ENCODE peak calls at places on chromosomes 1 and 21, in five cellular contexts. D is OCI-LY7, A is PC-9, Q is MM.1S, T is hepatocyte. Z is an unnamed sample.

GRCh38 chr1:30353637-30354036 is 369.7 kb downstream of the MATN1 start:
- DNase-seq in D (no peak), A (no peak), Q (no peak), T (no peak), Z (peak; percentile 18)

GRCh38 chr21:46368533-46369285 is 44.8 kb downstream of the PCNT start:
- DNase-seq in D (no peak), A (no peak), Q (peak; percentile 87), T (no peak), Z (no peak)

GRCh38 chr1:214473392-214473791 is 78.0 kb downstream of the PTPN14 start:
- DNase-seq in D (no peak), A (no peak), Q (no peak), T (peak; percentile 49), Z (no peak)

GRCh38 chr21:29299046-29299905 is 554 bp downstream of the BACH1 start:
- DNase-seq in D (peak; percentile 49), A (no peak), Q (peak; percentile 55), T (peak; percentile 90), Z (peak; percentile 41)

GRCh38 chr1:20485527-20486456 is at the start of gene CAMK2N1:
- DNase-seq in D (no peak), A (peak; percentile 47), Q (no peak), T (peak; percentile 91), Z (peak; percentile 73)

GRCh38 chr1:59071289-59071688 is 225.6 kb upstream of the FGGY start:
- DNase-seq in D (no peak), A (no peak), Q (peak; percentile 51), T (no peak), Z (no peak)

GRCh38 chr1:31571340-31572295 is 4.7 kb upstream of the TINAGL1 start:
- DNase-seq in D (peak; percentile 27), A (no peak), Q (no peak), T (no peak), Z (no peak)

GRCh38 chr1:156126043-156126700 is 11.7 kb downstream of the LMNA start:
- DNase-seq in D (peak; percentile 76), A (peak; percentile 96), Q (no peak), T (peak; percentile 85), Z (peak; percentile 99)

GRCh38 chr1:182295697-182296096 is 95.9 kb downstream of the GLUL start:
- DNase-seq in D (no peak), A (no peak), Q (no peak), T (no peak), Z (no peak)

DNA sequence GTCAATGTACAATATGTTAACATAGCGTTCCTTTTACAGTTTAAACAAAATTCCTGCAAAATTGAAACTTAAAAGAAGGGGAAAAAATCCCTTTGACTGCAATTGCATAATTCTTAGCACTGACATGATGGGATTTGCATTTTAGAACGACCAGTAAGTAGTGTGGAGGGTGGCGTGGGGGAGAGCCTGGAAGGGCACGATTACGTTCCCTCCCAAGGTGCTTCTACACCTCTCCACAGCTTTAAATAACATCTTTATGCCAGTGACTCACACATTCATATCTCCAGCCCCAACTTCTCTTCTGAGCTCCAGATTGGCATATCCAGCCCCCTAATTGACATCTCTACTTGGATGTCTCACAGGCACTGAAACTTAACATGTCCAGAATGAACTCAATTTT is 64.3 kb downstream of the OLFML3 start:
- DNase-seq in D (no peak), A (no peak), Q (no peak), T (no peak), Z (no peak)
- H3K9me2 ChIP-seq in D (no peaks in the 10 kb centered on the region), A (no peaks in the 10 kb centered on the region), Q (no peaks in the 10 kb centered on the region), T (no peaks in the 10 kb centered on the region), Z (no peaks in the 10 kb centered on the region)

GRCh38 chr1:101235241-101235695 is 1.6 kb upstream of the S1PR1 start:
- DNase-seq in D (no peak), A (no peak), Q (no peak), T (no peak), Z (no peak)
- H2AFZ ChIP-seq in D (peak overlapping the region; percentile 25), A (peak overlapping the region; percentile 95), Q (no peak overlapping the region), T (peak overlapping the region; percentile 83), Z (peak overlapping the region; percentile 92)

GRCh38 chr1:11655263-11656079 is 794 bp downstream of the FBXO44 start:
- DNase-seq in D (no peak), A (no peak), Q (no peak), T (no peak), Z (no peak)
- TF ChIP-seq CTCF in D (no peak), A (no peak), Q (no peak), T (no peak), Z (no peak)

GRCh38 chr1:114043046-114043445 is 63.8 kb downstream of the OLFML3 start:
- DNase-seq in D (no peak), A (no peak), Q (no peak), T (no peak), Z (no peak)
- H3K9me2 ChIP-seq in D (no peaks in the 10 kb centered on the region), A (no peaks in the 10 kb centered on the region), Q (no peaks in the 10 kb centered on the region), T (no peaks in the 10 kb centered on the region), Z (no peaks in the 10 kb centered on the region)

DNA sequence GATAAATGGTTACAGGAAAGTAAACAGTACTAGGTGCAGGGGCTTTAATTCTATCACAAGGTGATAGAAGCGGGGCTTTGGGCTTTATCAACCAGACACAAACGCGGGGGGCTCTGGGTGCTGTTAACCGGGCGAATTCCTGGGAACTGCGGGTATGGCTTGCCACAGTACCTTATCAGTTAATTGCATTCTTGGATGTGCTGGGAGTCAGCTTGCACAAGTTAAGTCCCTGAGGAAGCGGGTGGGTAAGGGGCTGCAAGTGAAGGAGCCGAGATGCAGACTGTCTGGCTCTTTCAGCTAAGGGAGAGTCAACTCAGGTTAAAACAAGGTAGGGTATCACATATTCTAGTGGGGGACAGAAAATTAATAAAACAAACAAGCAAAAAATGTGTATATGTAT is 661 bp downstream of the GBP4 start:
- DNase-seq in D (no peak), A (no peak), Q (no peak), T (no peak), Z (peak; percentile 12)
- H2AFZ ChIP-seq in D (no peak overlapping the region), A (no peak overlapping the region), Q (no peak overlapping the region), T (peak overlapping the region; percentile 51), Z (peak overlapping the region; percentile 89)